ENCODE peak calls at places on chromosome 13, in nine cellular contexts. P, R, L, K, W, I, G, A and F are unnamed samples.

GRCh38 chr13:21074601-21075302 is 13.4 kb upstream of the LATS2 start:
- DNase-seq in P (no peak), R (no peak), L (peak; percentile 33), K (no peak), W (peak; percentile 22), I (no peak), G (no peak), A (no peak), F (peak; percentile 34)

GRCh38 chr13:75757336-75757735 is 121.2 kb downstream of the LMO7 start:
- DNase-seq in P (no peak), R (no peak), L (no peak), K (no peak), W (no peak), I (no peak), G (no peak), A (no peak), F (no peak)

GRCh38 chr13:51922771-51923480 is 61.2 kb downstream of the CCDC70 start:
- DNase-seq in P (no peak), R (no peak), L (no peak), K (no peak), W (no peak), I (no peak), G (no peak), A (no peak), F (no peak)

GRCh38 chr13:100722517-100722916 is 47.9 kb upstream of the TMTC4 start:
- DNase-seq in P (no peak), R (peak; percentile 1), L (no peak), K (no peak), W (no peak), I (no peak), G (no peak), A (no peak), F (no peak)

GRCh38 chr13:98279473-98280175 is 102.6 kb upstream of the RNF113B start:
- DNase-seq in P (no peak), R (no peak), L (no peak), K (no peak), W (no peak), I (no peak), G (peak; percentile 41), A (no peak), F (no peak)

GRCh38 chr13:21901772-21902708 is 231.2 kb downstream of the FGF9 start:
- DNase-seq in P (no peak), R (no peak), L (no peak), K (no peak), W (no peak), I (no peak), G (no peak), A (no peak), F (no peak)

GRCh38 chr13:45369116-45369515 is 28.1 kb upstream of the TPT1 start:
- DNase-seq in P (no peak), R (no peak), L (no peak), K (no peak), W (no peak), I (no peak), G (no peak), A (no peak), F (no peak)

GRCh38 chr13:99813346-99814095 is 158.0 kb downstream of the ZIC5 start:
- DNase-seq in P (no peak), R (no peak), L (no peak), K (no peak), W (no peak), I (no peak), G (no peak), A (no peak), F (no peak)

GRCh38 chr13:45728759-45729158 is 26.6 kb downstream of the CBY2 start:
- DNase-seq in P (no peak), R (peak; percentile 42), L (no peak), K (no peak), W (no peak), I (no peak), G (no peak), A (no peak), F (no peak)

GRCh38 chr13:53513199-53513598 is 484.6 kb downstream of the OLFM4 start:
- DNase-seq in P (no peak), R (no peak), L (no peak), K (no peak), W (no peak), I (no peak), G (no peak), A (no peak), F (no peak)

GRCh38 chr13:51311957-51312520 is 27.5 kb upstream of the SERPINE3 start:
- DNase-seq in P (no peak), R (no peak), L (no peak), K (no peak), W (no peak), I (no peak), G (no peak), A (no peak), F (no peak)

GRCh38 chr13:81781471-81781870 is 1440.5 kb upstream of the SPRY2 start:
- DNase-seq in P (no peak), R (no peak), L (no peak), K (no peak), W (no peak), I (no peak), G (no peak), A (no peak), F (no peak)

GRCh38 chr13:86846501-86846900 is 824.7 kb upstream of the SLITRK5 start:
- DNase-seq in P (no peak), R (no peak), L (no peak), K (no peak), W (no peak), I (no peak), G (no peak), A (no peak), F (no peak)

GRCh38 chr13:40922437-40923040 is 96.6 kb downstream of the ELF1 start:
- DNase-seq in P (no peak), R (no peak), L (peak; percentile 41), K (peak; percentile 61), W (no peak), I (no peak), G (no peak), A (no peak), F (no peak)

GRCh38 chr13:45412274-45413049 is 5.7 kb downstream of the SLC25A30 start:
- DNase-seq in P (no peak), R (no peak), L (no peak), K (no peak), W (no peak), I (no peak), G (no peak), A (no peak), F (no peak)

GRCh38 chr13:49494645-49495044 is 1.1 kb upstream of the PHF11 start:
- DNase-seq in P (no peak), R (no peak), L (no peak), K (no peak), W (no peak), I (no peak), G (no peak), A (no peak), F (no peak)

GRCh38 chr13:49495783-49496762 is at the start of gene PHF11:
- DNase-seq in P (peak; percentile 86), R (peak; percentile 56), L (peak; percentile 77), K (peak; percentile 87), W (peak; percentile 68), I (peak; percentile 94), G (peak; percentile 65), A (peak; percentile 89), F (peak; percentile 89)

GRCh38 chr13:49499889-49500660 is 4.3 kb downstream of the PHF11 start:
- DNase-seq in P (no peak), R (no peak), L (no peak), K (no peak), W (no peak), I (no peak), G (no peak), A (no peak), F (no peak)

GRCh38 chr13:49498211-49498610 is 2.5 kb downstream of the PHF11 start:
- DNase-seq in P (no peak), R (no peak), L (no peak), K (no peak), W (no peak), I (no peak), G (no peak), A (no peak), F (no peak)

GRCh38 chr13:49497272-49497671 is 1.5 kb downstream of the PHF11 start:
- DNase-seq in P (no peak), R (no peak), L (no peak), K (no peak), W (no peak), I (no peak), G (no peak), A (no peak), F (no peak)
- TF ChIP-seq POLR2A in P (no peak), R (no peak), L (no peak), K (no peak), W (no peak), I (no peak), G (no peak), A (no peak), F (no peak)

GRCh38 chr13:95100525-95101121 is 200.6 kb downstream of the ABCC4 start:
- DNase-seq in P (no peak), R (peak; percentile 98), L (no peak), K (no peak), W (no peak), I (no peak), G (peak; percentile 21), A (no peak), F (no peak)
- TF ChIP-seq EP300 in P (no peak), R (peak; percentile 95), L (no peak), K (no peak), W (no peak), I (no peak), G (peak; percentile 47), A (no peak), F (no peak)

GRCh38 chr13:27159806-27160563 is 11.6 kb downstream of the USP12 start:
- DNase-seq in P (no peak), R (no peak), L (no peak), K (no peak), W (no peak), I (no peak), G (no peak), A (no peak), F (no peak)

GRCh38 chr13:27158335-27158734 is 13.3 kb downstream of the USP12 start:
- DNase-seq in P (no peak), R (no peak), L (no peak), K (no peak), W (no peak), I (no peak), G (no peak), A (no peak), F (no peak)

GRCh38 chr13:27161980-27162379 is 9.6 kb downstream of the USP12 start:
- DNase-seq in P (no peak), R (no peak), L (no peak), K (no peak), W (no peak), I (no peak), G (no peak), A (no peak), F (no peak)

GRCh38 chr13:27161423-27161822 is 10.2 kb downstream of the USP12 start:
- DNase-seq in P (no peak), R (no peak), L (no peak), K (no peak), W (no peak), I (no peak), G (no peak), A (no peak), F (no peak)

GRCh38 chr13:27160657-27161174 is 10.9 kb downstream of the USP12 start:
- DNase-seq in P (no peak), R (no peak), L (no peak), K (no peak), W (no peak), I (no peak), G (no peak), A (no peak), F (no peak)
- H3K4me1 ChIP-seq in P (peaks cover 55% of the 10 kb centered on the region), R (no peaks in the 10 kb centered on the region), L (peaks cover 4% of the 10 kb centered on the region), K (peaks cover 65% of the 10 kb centered on the region), W (peaks cover 38% of the 10 kb centered on the region), I (peaks cover 80% of the 10 kb centered on the region), G (peaks cover 8% of the 10 kb centered on the region), A (peaks cover 26% of the 10 kb centered on the region), F (peaks cover 7% of the 10 kb centered on the region)

GRCh38 chr13:32426981-32427851 is 714 bp downstream of the N4BP2L1 start:
- DNase-seq in P (peak; percentile 57), R (no peak), L (peak; percentile 75), K (peak; percentile 56), W (peak; percentile 39), I (peak; percentile 92), G (no peak), A (peak; percentile 73), F (peak; percentile 92)
- TF ChIP-seq POLR2A in P (no peak), R (no peak), L (peak; percentile 16), K (no peak), W (no peak), I (no peak), G (peak; percentile 66), A (no peak), F (no peak)